ENCODE peak calls at places on chromosomes 6 and 20, in five cellular contexts. H is small intestine, I is AG04450, J is GM12878, P is dorsolateral prefrontal cortex. T is an unnamed sample. For H3K27me3, the result is how much of the 10 kb centered on the place peaks cover.

GRCh38 chr6:39806277-39806676 is 14.1 kb downstream of the DAAM2 start:
- DNase-seq in H (no peak), I (no peak), J (no peak), P (no peak), T (no peak)

GRCh38 chr20:61057313-61058171 is 194.5 kb upstream of the CDH4 start:
- DNase-seq in H (no peak), I (no peak), J (no peak), P (no peak), T (peak)

GRCh38 chr20:49850463-49851233 is 38.0 kb downstream of the SLC9A8 start:
- DNase-seq in H (no peak), I (no peak), J (no peak), P (no peak), T (peak)

GRCh38 chr6:139925894-139926641 is 551.6 kb upstream of the CITED2 start:
- DNase-seq in H (peak), I (peak), J (no peak), P (no peak), T (peak)

GRCh38 chr6:129938242-129939020 is 77.3 kb upstream of the TMEM244 start:
- DNase-seq in H (no peak), I (no peak), J (no peak), P (no peak), T (no peak)

GRCh38 chr6:81228912-81229540 is 523.5 kb downstream of the TENT5A start:
- DNase-seq in H (no peak), I (peak), J (no peak), P (no peak), T (no peak)

GRCh38 chr20:4297141-4297826 is 281.9 kb upstream of the RNF24 start:
- DNase-seq in H (no peak), I (no peak), J (no peak), P (no peak), T (peak)

GRCh38 chr6:113306552-113307145 is 550.5 kb upstream of the MARCKS start:
- DNase-seq in H (peak), I (no peak), J (peak), P (no peak), T (peak)

GRCh38 chr6:119594907-119595306 is 245.3 kb upstream of the MAN1A1 start:
- DNase-seq in H (peak), I (no peak), J (no peak), P (no peak), T (no peak)

GRCh38 chr6:47137073-47137472 is 94.9 kb upstream of the ADGRF1 start:
- DNase-seq in H (peak), I (no peak), J (no peak), P (no peak), T (no peak)

GRCh38 chr6:104682722-104683643 is 176.7 kb downstream of the HACE1 start:
- DNase-seq in H (peak), I (peak), J (no peak), P (no peak), T (peak)

GRCh38 chr6:11280394-11280793 is 47.9 kb upstream of the NEDD9 start:
- DNase-seq in H (peak), I (no peak), J (no peak), P (no peak), T (no peak)

GRCh38 chr20:47805951-47806350 is 20.7 kb upstream of the SULF2 start:
- DNase-seq in H (peak), I (no peak), J (no peak), P (peak), T (no peak)

GRCh38 chr6:11744753-11745152 is 33.9 kb downstream of the ADTRP start:
- DNase-seq in H (no peak), I (peak), J (no peak), P (no peak), T (no peak)

GRCh38 chr6:54629132-54629531 is 217.4 kb upstream of the FAM83B start:
- DNase-seq in H (no peak), I (peak), J (no peak), P (no peak), T (no peak)

GRCh38 chr6:48667797-48668196 is 556.8 kb upstream of the PTCHD4 start:
- DNase-seq in H (no peak), I (no peak), J (no peak), P (no peak), T (no peak)

GRCh38 chr6:80132942-80133517 is 26.6 kb downstream of the BCKDHB start:
- DNase-seq in H (peak), I (peak), J (no peak), P (peak), T (peak)

GRCh38 chr6:20211037-20211940 is 980 bp downstream of the MBOAT1 start:
- DNase-seq in H (peak), I (no peak), J (no peak), P (no peak), T (peak)

GRCh38 chr6:113433506-113433991 is 423.6 kb upstream of the MARCKS start:
- DNase-seq in H (peak), I (peak), J (no peak), P (no peak), T (peak)

GRCh38 chr6:81800666-81801065 is 48.2 kb upstream of the TENT5A start:
- DNase-seq in H (no peak), I (no peak), J (no peak), P (no peak), T (no peak)

GRCh38 chr20:17499041-17499440 is 32.1 kb downstream of the BFSP1 start:
- DNase-seq in H (no peak), I (no peak), J (no peak), P (no peak), T (no peak)

GRCh38 chr6:24910850-24911712 is 24.7 kb downstream of the RIPOR2 start:
- DNase-seq in H (no peak), I (no peak), J (no peak), P (peak), T (peak)

GRCh38 chr6:12060780-12061619 is 48.9 kb downstream of the HIVEP1 start:
- DNase-seq in H (peak), I (no peak), J (peak), P (peak), T (no peak)

GRCh38 chr6:123808556-123808955 is 4.9 kb downstream of the NKAIN2 start:
- DNase-seq in H (no peak), I (no peak), J (no peak), P (peak), T (no peak)

GRCh38 chr20:59771506-59772372 is 161.7 kb downstream of the SYCP2 start:
- DNase-seq in H (no peak), I (no peak), J (no peak), P (no peak), T (no peak)

GRCh38 chr6:10112871-10113584 is 301.8 kb downstream of the TFAP2A start:
- DNase-seq in H (no peak), I (no peak), J (no peak), P (no peak), T (no peak)

GRCh38 chr6:35449287-35449881 is 2.8 kb upstream of the FANCE start:
- DNase-seq in H (peak), I (peak), J (no peak), P (no peak), T (peak)

GRCh38 chr6:11536795-11537194 is 754 bp upstream of the TMEM170B start:
- DNase-seq in H (no peak), I (no peak), J (no peak), P (no peak), T (no peak)

GRCh38 chr20:4195499-4195898 is 180.1 kb upstream of the RNF24 start:
- DNase-seq in H (peak), I (no peak), J (no peak), P (peak), T (no peak)

GRCh38 chr20:62454936-62455673 is 20.7 kb downstream of the GATA5 start:
- DNase-seq in H (no peak), I (no peak), J (no peak), P (no peak), T (no peak)
- H3K27me3 ChIP-seq in H (under half), I (half or more), J (under half), P (under half), T (half or more)

DNA sequence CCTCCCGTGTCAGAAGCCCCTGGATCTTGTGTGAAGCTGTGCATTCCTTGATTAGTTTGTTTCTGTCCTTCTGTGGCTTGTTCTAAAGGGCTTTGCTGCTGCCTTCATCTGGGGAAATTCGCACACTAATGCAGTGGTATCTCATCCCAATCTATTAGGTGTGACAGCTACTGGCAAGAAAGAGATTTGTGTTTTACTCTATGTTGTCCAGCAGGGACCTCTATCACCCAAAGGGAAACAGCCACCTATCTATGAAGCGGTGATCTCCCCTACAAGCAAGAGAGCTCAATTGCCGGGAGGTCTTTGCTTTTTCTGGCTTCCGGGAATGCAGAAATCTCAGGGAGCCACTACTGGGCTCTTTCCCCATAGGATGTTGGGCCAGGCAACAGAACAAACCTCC is 151.8 kb downstream of the NRN1 start:
- DNase-seq in H (no peak), I (no peak), J (no peak), P (no peak), T (no peak)
- H3K27me3 ChIP-seq in H (under half), I (under half), J (under half), P (under half), T (under half)

DNA sequence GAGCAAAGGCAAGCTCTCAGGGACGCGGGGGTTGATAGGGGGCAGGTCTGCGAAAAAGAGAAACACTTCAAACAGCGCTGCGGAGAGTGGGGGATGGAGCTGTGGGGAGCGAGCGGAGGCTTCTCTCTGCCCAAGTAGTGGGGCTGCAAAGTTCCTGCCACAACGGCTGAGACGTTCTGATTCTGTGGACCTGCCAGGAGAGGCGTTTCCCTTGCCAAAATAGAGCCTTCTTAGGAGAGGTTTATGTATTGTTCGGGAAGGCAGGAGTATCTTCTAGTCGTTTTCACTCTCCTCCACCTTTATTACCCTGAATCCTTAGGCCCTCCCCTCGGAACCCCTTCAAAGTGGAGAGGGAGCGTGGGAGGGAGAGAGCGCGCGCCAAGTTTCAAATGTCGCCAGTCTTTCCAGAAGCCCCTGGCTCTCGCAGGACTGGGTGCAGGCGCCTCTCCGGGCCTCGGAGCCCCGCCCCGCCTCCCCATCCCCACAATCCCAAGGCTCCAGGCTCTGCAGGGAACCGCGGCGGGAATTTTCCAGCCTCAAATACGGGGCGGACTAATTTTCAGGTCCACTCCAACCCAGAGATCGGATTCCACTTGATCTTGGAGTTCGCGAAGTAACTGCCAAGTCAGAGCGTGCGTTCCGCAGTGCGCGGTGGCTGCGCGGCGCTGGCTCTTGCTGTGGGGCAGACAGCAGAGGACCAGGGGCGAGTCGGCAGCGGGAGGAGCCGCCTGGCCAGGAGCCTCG is 10.0 kb upstream of the POU3F2 start:
- DNase-seq in H (no peak), I (no peak), J (no peak), P (no peak), T (no peak)
- H3K27me3 ChIP-seq in H (under half), I (half or more), J (under half), P (under half), T (half or more)

GRCh38 chr20:33084722-33085121 is 5.3 kb downstream of the BPIFB4 start:
- DNase-seq in H (no peak), I (no peak), J (no peak), P (no peak), T (no peak)
- H3K27me3 ChIP-seq in H (under half), I (under half), J (under half), P (under half), T (under half)

GRCh38 chr20:63054103-63054474 is 47.3 kb upstream of the BHLHE23 start:
- DNase-seq in H (no peak), I (no peak), J (no peak), P (peak), T (no peak)
- H3K27me3 ChIP-seq in H (under half), I (under half), J (under half), P (under half), T (half or more)

GRCh38 chr6:161125591-161125990 is 134.0 kb downstream of the MAP3K4 start:
- DNase-seq in H (no peak), I (no peak), J (no peak), P (no peak), T (no peak)

GRCh38 chr6:161130606-161131005 is 139.0 kb downstream of the MAP3K4 start:
- DNase-seq in H (no peak), I (no peak), J (no peak), P (no peak), T (no peak)

GRCh38 chr6:161128680-161129196 is 137.2 kb downstream of the MAP3K4 start:
- DNase-seq in H (no peak), I (peak), J (no peak), P (no peak), T (peak)

GRCh38 chr6:161127071-161127740 is 135.6 kb downstream of the MAP3K4 start:
- DNase-seq in H (no peak), I (no peak), J (no peak), P (no peak), T (no peak)

DNA sequence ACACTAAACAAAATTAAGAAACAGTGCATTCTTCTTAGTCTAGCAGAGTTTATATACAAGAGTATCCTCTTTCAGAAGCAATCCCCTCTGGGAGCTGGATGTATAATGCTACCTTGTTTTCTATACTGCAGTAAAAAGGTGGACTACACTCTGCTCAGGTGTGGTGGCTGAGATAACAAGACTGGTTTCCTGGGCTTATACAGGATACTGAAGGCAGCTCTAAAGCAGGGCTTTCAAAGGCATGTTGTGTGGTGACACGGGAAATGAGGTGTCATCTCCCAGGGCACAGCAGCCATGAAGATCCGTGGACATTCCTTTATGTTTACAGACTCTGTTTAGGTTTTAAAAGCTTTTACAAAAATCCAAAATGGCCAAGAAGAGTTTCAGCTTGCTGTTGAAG is 136.7 kb downstream of the MAP3K4 start:
- DNase-seq in H (no peak), I (no peak), J (no peak), P (no peak), T (no peak)
- H3K27me3 ChIP-seq in H (under half), I (under half), J (under half), P (under half), T (under half)

GRCh38 chr20:2690718-2691117 is 1.9 kb upstream of the EBF4 start:
- DNase-seq in H (no peak), I (no peak), J (no peak), P (no peak), T (no peak)
- H3K27me3 ChIP-seq in H (under half), I (half or more), J (under half), P (under half), T (under half)

GRCh38 chr6:1310628-1311399 is 1.1 kb upstream of the FOXQ1 start:
- DNase-seq in H (peak), I (no peak), J (no peak), P (peak), T (no peak)

GRCh38 chr6:1312444-1313363 is 806 bp downstream of the FOXQ1 start:
- DNase-seq in H (no peak), I (no peak), J (no peak), P (no peak), T (peak)

GRCh38 chr6:1313364-1313754 is 1.5 kb downstream of the FOXQ1 start:
- DNase-seq in H (no peak), I (no peak), J (no peak), P (no peak), T (no peak)

GRCh38 chr6:1311400-1312192 is at the start of gene FOXQ1:
- DNase-seq in H (peak), I (no peak), J (no peak), P (peak), T (no peak)

GRCh38 chr6:1312193-1312443 is 220 bp downstream of the FOXQ1 start:
- DNase-seq in H (no peak), I (no peak), J (no peak), P (no peak), T (peak)
- H3K27me3 ChIP-seq in H (under half), I (half or more), J (under half), P (under half), T (under half)

GRCh38 chr6:28217890-28218289 is 7.2 kb upstream of the ZSCAN9 start:
- DNase-seq in H (no peak), I (no peak), J (no peak), P (no peak), T (no peak)
- H3K27me3 ChIP-seq in H (under half), I (under half), J (under half), P (under half), T (under half)

GRCh38 chr6:15460110-15460727 is 202.6 kb downstream of the DTNBP1 start:
- DNase-seq in H (no peak), I (no peak), J (no peak), P (no peak), T (no peak)

GRCh38 chr6:15462717-15463525 is 199.9 kb downstream of the DTNBP1 start:
- DNase-seq in H (no peak), I (no peak), J (no peak), P (no peak), T (peak)

GRCh38 chr6:15461127-15461944 is 201.5 kb downstream of the DTNBP1 start:
- DNase-seq in H (peak), I (no peak), J (no peak), P (no peak), T (no peak)

GRCh38 chr6:15464211-15464725 is 198.6 kb downstream of the DTNBP1 start:
- DNase-seq in H (peak), I (no peak), J (no peak), P (no peak), T (peak)

GRCh38 chr6:15465212-15465611 is 197.6 kb downstream of the DTNBP1 start:
- DNase-seq in H (no peak), I (no peak), J (no peak), P (no peak), T (no peak)
- H3K27me3 ChIP-seq in H (under half), I (under half), J (under half), P (under half), T (under half)